ENCODE peak calls at places on chromosomes 13 and 19, in four cellular contexts. One of them, this sample, is unnamed.

GRCh38 chr19:12611361-12611699 is 610 bp downstream of the ZNF791 start:
- DNase-seq in Peyer's patch: peak; percentile 36
- DNase-seq in psoas muscle: peak; percentile 86
- DNase-seq in IMR-90: peak; percentile 74
- DNase-seq in this sample: no peak

GRCh38 chr13:37598572-37598971 is at the start of gene POSTN:
- DNase-seq in Peyer's patch: no peak
- DNase-seq in psoas muscle: no peak
- DNase-seq in IMR-90: peak; percentile 49
- DNase-seq in this sample: no peak

GRCh38 chr19:16566161-16566560 is 6.1 kb downstream of the SLC35E1 start:
- DNase-seq in Peyer's patch: peak; percentile 85
- DNase-seq in psoas muscle: no peak
- DNase-seq in IMR-90: no peak
- DNase-seq in this sample: peak; percentile 82

GRCh38 chr19:53908106-53908932 is 759 bp upstream of the CACNG7 start:
- DNase-seq in Peyer's patch: no peak
- DNase-seq in psoas muscle: peak; percentile 59
- DNase-seq in IMR-90: peak; percentile 40
- DNase-seq in this sample: no peak

GRCh38 chr13:94705081-94705751 is 7.1 kb downstream of the SOX21 start:
- DNase-seq in Peyer's patch: no peak
- DNase-seq in psoas muscle: no peak
- DNase-seq in IMR-90: no peak
- DNase-seq in this sample: no peak

GRCh38 chr13:109725297-109725696 is 61.1 kb downstream of the IRS2 start:
- DNase-seq in Peyer's patch: no peak
- DNase-seq in psoas muscle: no peak
- DNase-seq in IMR-90: no peak
- DNase-seq in this sample: no peak

GRCh38 chr19:1234041-1234669 is 3.6 kb downstream of the CBARP start:
- DNase-seq in Peyer's patch: no peak
- DNase-seq in psoas muscle: no peak
- DNase-seq in IMR-90: no peak
- DNase-seq in this sample: no peak

GRCh38 chr13:20231839-20232555 is at the start of gene GJB6:
- DNase-seq in Peyer's patch: no peak
- DNase-seq in psoas muscle: no peak
- DNase-seq in IMR-90: no peak
- DNase-seq in this sample: no peak

GRCh38 chr19:20325151-20325550 is 158.1 kb downstream of the ZNF486 start:
- DNase-seq in Peyer's patch: no peak
- DNase-seq in psoas muscle: no peak
- DNase-seq in IMR-90: no peak
- DNase-seq in this sample: no peak

GRCh38 chr13:44196186-44196751 is 177.4 kb upstream of the SERP2 start:
- DNase-seq in Peyer's patch: no peak
- DNase-seq in psoas muscle: no peak
- DNase-seq in IMR-90: no peak
- DNase-seq in this sample: no peak

GRCh38 chr13:110310541-110311491 is 3.7 kb downstream of the COL4A2 start:
- DNase-seq in Peyer's patch: no peak
- DNase-seq in psoas muscle: no peak
- DNase-seq in IMR-90: no peak
- DNase-seq in this sample: no peak

GRCh38 chr13:21106089-21106488 is 44.7 kb upstream of the LATS2 start:
- DNase-seq in Peyer's patch: no peak
- DNase-seq in psoas muscle: no peak
- DNase-seq in IMR-90: peak; percentile 74
- DNase-seq in this sample: no peak

GRCh38 chr13:21530656-21531055 is 71.6 kb upstream of the ZDHHC20 start:
- DNase-seq in Peyer's patch: no peak
- DNase-seq in psoas muscle: no peak
- DNase-seq in IMR-90: no peak
- DNase-seq in this sample: no peak

GRCh38 chr19:50794778-50795664 is 4.8 kb downstream of the ACP4 start:
- DNase-seq in Peyer's patch: no peak
- DNase-seq in psoas muscle: no peak
- DNase-seq in IMR-90: no peak
- DNase-seq in this sample: no peak

GRCh38 chr13:75378301-75378700 is 103.7 kb downstream of the TBC1D4 start:
- DNase-seq in Peyer's patch: no peak
- DNase-seq in psoas muscle: no peak
- DNase-seq in IMR-90: no peak
- DNase-seq in this sample: no peak

GRCh38 chr19:39405930-39406655 is 554 bp upstream of the ZFP36 start:
- DNase-seq in Peyer's patch: peak; percentile 95
- DNase-seq in psoas muscle: no peak
- DNase-seq in IMR-90: no peak
- DNase-seq in this sample: peak; percentile 87

GRCh38 chr19:8578642-8579265 is 1.5 kb upstream of the MYO1F start:
- DNase-seq in Peyer's patch: peak; percentile 91
- DNase-seq in psoas muscle: peak; percentile 80
- DNase-seq in IMR-90: peak; percentile 53
- DNase-seq in this sample: peak; percentile 51

GRCh38 chr13:81872581-81872980 is 1531.7 kb upstream of the SPRY2 start:
- DNase-seq in Peyer's patch: no peak
- DNase-seq in psoas muscle: no peak
- DNase-seq in IMR-90: no peak
- DNase-seq in this sample: no peak

GRCh38 chr19:14871619-14872230 is 14.2 kb downstream of the OR7A17 start:
- DNase-seq in Peyer's patch: no peak
- DNase-seq in psoas muscle: no peak
- DNase-seq in IMR-90: peak; percentile 11
- DNase-seq in this sample: no peak

GRCh38 chr13:83538636-83539035 is 343.6 kb downstream of the SLITRK1 start:
- DNase-seq in Peyer's patch: no peak
- DNase-seq in psoas muscle: no peak
- DNase-seq in IMR-90: no peak
- DNase-seq in this sample: no peak

GRCh38 chr19:43797556-43797955 is 4.7 kb downstream of the LYPD5 start:
- DNase-seq in Peyer's patch: no peak
- DNase-seq in psoas muscle: no peak
- DNase-seq in IMR-90: no peak
- DNase-seq in this sample: no peak

GRCh38 chr19:23817519-23817918 is 58.8 kb upstream of the ZNF681 start:
- DNase-seq in Peyer's patch: peak; percentile 36
- DNase-seq in psoas muscle: no peak
- DNase-seq in IMR-90: peak; percentile 4
- DNase-seq in this sample: no peak

GRCh38 chr13:61765181-61765742 is 349.6 kb upstream of the PCDH20 start:
- DNase-seq in Peyer's patch: no peak
- DNase-seq in psoas muscle: no peak
- DNase-seq in IMR-90: no peak
- DNase-seq in this sample: no peak

GRCh38 chr19:53192771-53193533 is at the start of gene ZNF665:
- DNase-seq in Peyer's patch: peak; percentile 85
- DNase-seq in psoas muscle: peak; percentile 91
- DNase-seq in IMR-90: peak; percentile 82
- DNase-seq in this sample: peak; percentile 55

GRCh38 chr13:64371045-64371444 is 2859.1 kb downstream of the PCDH9 start:
- DNase-seq in Peyer's patch: no peak
- DNase-seq in psoas muscle: no peak
- DNase-seq in IMR-90: peak; percentile 41
- DNase-seq in this sample: no peak

GRCh38 chr19:47351545-47351944 is 2.4 kb downstream of the DHX34 start:
- DNase-seq in Peyer's patch: no peak
- DNase-seq in psoas muscle: no peak
- DNase-seq in IMR-90: peak; percentile 27
- DNase-seq in this sample: no peak

GRCh38 chr19:18488838-18489626 is 32.8 kb downstream of the ELL start:
- DNase-seq in Peyer's patch: no peak
- DNase-seq in psoas muscle: peak; percentile 74
- DNase-seq in IMR-90: no peak
- DNase-seq in this sample: no peak

GRCh38 chr13:83325454-83325853 is 556.8 kb downstream of the SLITRK1 start:
- DNase-seq in Peyer's patch: no peak
- DNase-seq in psoas muscle: no peak
- DNase-seq in IMR-90: peak; percentile 86
- DNase-seq in this sample: no peak

GRCh38 chr13:95496485-95496884 is 56.0 kb upstream of the CLDN10 start:
- DNase-seq in Peyer's patch: no peak
- DNase-seq in psoas muscle: no peak
- DNase-seq in IMR-90: no peak
- DNase-seq in this sample: no peak

GRCh38 chr19:8126008-8126407 is 23.4 kb downstream of the FBN3 start:
- DNase-seq in Peyer's patch: no peak
- DNase-seq in psoas muscle: no peak
- DNase-seq in IMR-90: no peak
- DNase-seq in this sample: no peak

GRCh38 chr19:46863818-46864629 is 3.2 kb downstream of the ARHGAP35 start:
- DNase-seq in Peyer's patch: no peak
- DNase-seq in psoas muscle: no peak
- DNase-seq in IMR-90: peak; percentile 61
- DNase-seq in this sample: no peak

DNA sequence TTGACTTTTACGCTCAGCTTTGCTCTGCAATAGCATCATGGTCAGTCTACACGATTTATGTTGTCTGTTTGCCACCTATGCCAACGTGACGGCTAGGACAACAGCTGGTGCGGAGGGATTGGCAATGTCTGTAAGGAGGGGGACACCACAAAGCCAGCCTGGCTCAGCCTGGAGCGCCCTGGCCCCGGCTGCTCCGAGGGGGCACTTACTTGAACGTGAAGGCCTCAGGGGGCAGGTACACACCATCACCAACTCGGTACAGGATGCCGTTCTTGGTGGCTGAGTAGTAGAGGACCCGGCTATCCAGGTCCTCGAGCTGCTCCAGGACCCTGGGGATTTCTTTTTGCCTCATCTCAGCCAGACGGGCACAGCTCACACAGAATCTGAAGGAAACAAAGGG is 26.4 kb upstream of the EIF3G start:
- DNase-seq in Peyer's patch: no peak
- DNase-seq in psoas muscle: no peak
- DNase-seq in IMR-90: no peak
- DNase-seq in this sample: no peak
- H3K36me3 ChIP-seq in Peyer's patch: no peaks in the 10 kb centered on the region
- H3K36me3 ChIP-seq in psoas muscle: peaks cover 7% of the 10 kb centered on the region
- H3K36me3 ChIP-seq in IMR-90: peaks cover 76% of the 10 kb centered on the region
- H3K36me3 ChIP-seq in this sample: peaks cover 52% of the 10 kb centered on the region

GRCh38 chr19:33212024-33212772 is 13.5 kb downstream of the SLC7A10 start:
- DNase-seq in Peyer's patch: no peak
- DNase-seq in psoas muscle: peak; percentile 45
- DNase-seq in IMR-90: no peak
- DNase-seq in this sample: no peak

GRCh38 chr19:33216198-33216830 is 9.3 kb downstream of the SLC7A10 start:
- DNase-seq in Peyer's patch: no peak
- DNase-seq in psoas muscle: no peak
- DNase-seq in IMR-90: no peak
- DNase-seq in this sample: no peak

GRCh38 chr19:33212773-33213172 is 12.9 kb downstream of the SLC7A10 start:
- DNase-seq in Peyer's patch: no peak
- DNase-seq in psoas muscle: peak; percentile 31
- DNase-seq in IMR-90: no peak
- DNase-seq in this sample: no peak

GRCh38 chr19:33215438-33216197 is 10.0 kb downstream of the SLC7A10 start:
- DNase-seq in Peyer's patch: no peak
- DNase-seq in psoas muscle: peak; percentile 20
- DNase-seq in IMR-90: no peak
- DNase-seq in this sample: no peak

DNA sequence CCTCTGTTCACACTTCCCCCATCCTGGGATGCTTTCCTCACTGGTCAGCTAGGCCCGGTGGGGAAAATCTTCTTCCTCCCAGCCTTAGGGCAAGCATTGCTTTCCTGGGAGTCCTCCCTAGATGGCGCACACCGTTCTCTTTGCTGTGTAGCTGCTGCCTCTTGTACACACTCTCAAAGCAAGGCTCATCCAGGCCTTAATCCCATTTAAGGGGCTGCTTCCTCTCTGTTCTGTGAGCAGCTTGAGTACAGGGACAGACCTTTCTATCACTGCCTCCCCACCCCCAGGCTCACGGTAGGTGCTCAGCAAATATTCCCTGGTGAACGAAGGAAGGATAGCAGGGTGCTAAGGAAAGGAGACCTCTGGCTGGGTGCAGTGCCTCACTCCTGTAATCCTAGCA is 11.0 kb downstream of the SLC7A10 start:
- DNase-seq in Peyer's patch: no peak
- DNase-seq in psoas muscle: peak; percentile 26
- DNase-seq in IMR-90: peak; percentile 35
- DNase-seq in this sample: no peak
- H3K27me3 ChIP-seq in Peyer's patch: no peaks in the 10 kb centered on the region
- H3K27me3 ChIP-seq in psoas muscle: no peaks in the 10 kb centered on the region
- H3K27me3 ChIP-seq in IMR-90: peaks cover 7% of the 10 kb centered on the region
- H3K27me3 ChIP-seq in this sample: no peaks in the 10 kb centered on the region

GRCh38 chr19:5707576-5708575 is 12.1 kb downstream of the LONP1 start:
- DNase-seq in Peyer's patch: no peak
- DNase-seq in psoas muscle: no peak
- DNase-seq in IMR-90: no peak
- DNase-seq in this sample: no peak

GRCh38 chr19:5705552-5705951 is 14.4 kb downstream of the LONP1 start:
- DNase-seq in Peyer's patch: no peak
- DNase-seq in psoas muscle: no peak
- DNase-seq in IMR-90: no peak
- DNase-seq in this sample: no peak

GRCh38 chr19:5703819-5704818 is 14.0 kb downstream of the RPL36 start:
- DNase-seq in Peyer's patch: no peak
- DNase-seq in psoas muscle: peak; percentile 48
- DNase-seq in IMR-90: no peak
- DNase-seq in this sample: no peak

GRCh38 chr19:5711025-5711424 is 8.9 kb downstream of the LONP1 start:
- DNase-seq in Peyer's patch: no peak
- DNase-seq in psoas muscle: no peak
- DNase-seq in IMR-90: no peak
- DNase-seq in this sample: no peak

GRCh38 chr19:5706876-5707573 is 12.9 kb downstream of the LONP1 start:
- DNase-seq in Peyer's patch: no peak
- DNase-seq in psoas muscle: no peak
- DNase-seq in IMR-90: no peak
- DNase-seq in this sample: no peak
- H3K36me3 ChIP-seq in Peyer's patch: no peaks in the 10 kb centered on the region
- H3K36me3 ChIP-seq in psoas muscle: peaks cover 11% of the 10 kb centered on the region
- H3K36me3 ChIP-seq in IMR-90: peaks cover 71% of the 10 kb centered on the region
- H3K36me3 ChIP-seq in this sample: peaks cover 58% of the 10 kb centered on the region

DNA sequence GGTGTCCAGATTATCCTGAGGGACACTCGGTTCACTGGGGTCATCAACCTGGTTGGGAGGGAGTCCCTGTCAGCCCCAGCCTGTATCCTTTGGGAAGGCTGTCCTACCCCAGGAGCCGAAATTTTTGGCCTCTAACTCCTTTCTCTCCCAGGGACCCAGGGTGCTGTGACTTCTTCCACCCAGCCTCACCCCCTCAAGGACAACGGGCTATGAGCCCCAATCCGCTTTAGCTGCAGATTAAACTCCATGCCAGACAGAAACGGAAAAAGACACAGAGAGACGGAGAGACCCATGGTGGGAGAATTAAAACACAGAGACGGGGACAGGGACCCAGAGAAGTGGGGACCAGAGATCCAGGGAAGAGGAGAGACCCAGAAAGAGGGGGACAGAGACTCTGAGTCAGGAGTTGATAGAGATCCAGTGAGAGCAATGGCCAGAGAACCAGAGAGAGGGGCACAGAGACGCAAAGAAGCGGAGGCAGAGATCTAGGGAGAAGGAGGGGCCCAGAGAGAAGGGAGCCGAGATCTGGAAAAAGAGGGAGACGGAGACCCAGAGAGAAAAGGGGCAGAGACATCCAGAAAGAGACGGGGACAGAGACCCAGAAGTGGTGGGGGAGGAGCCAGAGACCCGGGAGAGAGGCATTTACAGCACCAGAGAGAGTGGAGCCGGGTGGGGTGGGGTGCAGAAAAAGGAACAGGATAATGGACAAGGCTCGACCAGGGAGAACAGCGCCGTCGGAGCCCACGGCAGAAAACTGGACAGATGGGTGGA is 703 bp downstream of the SLC17A7 start:
- DNase-seq in Peyer's patch: no peak
- DNase-seq in psoas muscle: no peak
- DNase-seq in IMR-90: no peak
- DNase-seq in this sample: no peak
- H3K27me3 ChIP-seq in Peyer's patch: peaks cover 43% of the 10 kb centered on the region
- H3K27me3 ChIP-seq in psoas muscle: peaks cover 32% of the 10 kb centered on the region
- H3K27me3 ChIP-seq in IMR-90: peaks cover 66% of the 10 kb centered on the region
- H3K27me3 ChIP-seq in this sample: peaks cover 59% of the 10 kb centered on the region

This sample was measured in effector memory CD4-positive, alpha-beta T cell.